ENCODE peak calls at places on chromosomes 5 and 9, in six cellular contexts. U is GM12878, G is GM12891, O is K562, R is H1, A is HepG2. B is an unnamed sample.

GRCh38 chr5:140560227-140560626 is 3.0 kb upstream of the SRA1 start:
- DNase-seq in A (no peak), U (no peak), O (no peak), G (no peak), R (no peak), B (no peak)

GRCh38 chr5:1824903-1825841 is 24.0 kb downstream of the NDUFS6 start:
- DNase-seq in O (no peak), A (no peak), U (no peak), R (no peak), G (no peak), B (no peak)

GRCh38 chr5:95759634-95760033 is 28.5 kb downstream of the RHOBTB3 start:
- DNase-seq in O (no peak), A (peak), R (no peak), U (no peak), G (no peak), B (no peak)

GRCh38 chr9:111798786-111799185 is 4.0 kb upstream of the SHOC1 start:
- DNase-seq in R (no peak), U (no peak), G (no peak), A (no peak), O (no peak), B (no peak)

GRCh38 chr5:123875444-123876264 is 363.7 kb downstream of the CSNK1G3 start:
- DNase-seq in U (no peak), O (no peak), A (peak), G (no peak), R (no peak), B (no peak)

GRCh38 chr9:114276908-114277821 is 45.7 kb upstream of the ORM1 start:
- DNase-seq in G (no peak), O (no peak), A (no peak), U (no peak), R (no peak), B (no peak)

GRCh38 chr9:19102631-19103345 is at the start of gene HAUS6:
- DNase-seq in O (peak), G (peak), A (peak), U (peak), R (peak), B (peak)

GRCh38 chr5:152686931-152687330 is 281.9 kb upstream of the NMUR2 start:
- DNase-seq in U (no peak), O (no peak), G (no peak), A (no peak), R (no peak), B (no peak)

GRCh38 chr9:111952559-111952958 is 55.9 kb downstream of the UGCG start:
- DNase-seq in A (no peak), G (no peak), U (no peak), O (no peak), R (no peak), B (no peak)

GRCh38 chr5:164504141-164504772 is 998.8 kb downstream of the MAT2B start:
- DNase-seq in A (peak), O (peak), G (peak), U (peak), R (no peak), B (peak)

GRCh38 chr9:136863623-136864273 is 2.4 kb downstream of the EDF1 start:
- DNase-seq in A (no peak), O (no peak), R (no peak), U (no peak), G (no peak), B (no peak)

GRCh38 chr9:111974092-111974681 is 77.6 kb downstream of the UGCG start:
- DNase-seq in R (no peak), U (no peak), G (no peak), A (no peak), O (no peak), B (no peak)

GRCh38 chr9:133725886-133726285 is 12.3 kb downstream of the SARDH start:
- DNase-seq in U (no peak), A (no peak), O (no peak), G (no peak), R (no peak), B (no peak)

GRCh38 chr9:128720841-128721486 is 3.0 kb downstream of the ZDHHC12 start:
- DNase-seq in R (no peak), O (no peak), G (no peak), A (no peak), U (no peak), B (no peak)

GRCh38 chr5:144566747-144567415 is 396.2 kb downstream of the KCTD16 start:
- DNase-seq in O (no peak), G (no peak), U (no peak), A (no peak), R (no peak), B (no peak)

GRCh38 chr5:160159991-160160826 is 41.0 kb upstream of the PWWP2A start:
- DNase-seq in G (no peak), O (no peak), U (peak), A (no peak), R (peak), B (peak)

GRCh38 chr5:33143405-33144123 is 297.2 kb upstream of the TARS1 start:
- DNase-seq in U (no peak), R (no peak), O (no peak), A (no peak), G (no peak), B (no peak)

GRCh38 chr9:122261469-122261881 is 3.2 kb downstream of the RBM18 start:
- DNase-seq in O (peak), R (no peak), G (no peak), A (peak), U (no peak), B (no peak)
- TF ChIP-seq TAF1 in O (no peak), R (no peak), G (no peak), A (no peak), U (no peak), B (no peak)

GRCh38 chr5:177425801-177426565 is 493 bp upstream of the GRK6 start:
- DNase-seq in R (peak), O (peak), U (peak), A (peak), G (peak), B (peak)
- TF ChIP-seq POLR2A in R (no peak), O (peak), U (no peak), A (peak), G (peak), B (peak)

GRCh38 chr9:503881-504852 is 289.5 kb downstream of the DOCK8 start:
- DNase-seq in A (peak), U (no peak), R (peak), O (peak), G (peak), B (peak)
- TF ChIP-seq POLR2AphosphoS5 in A (no peak), U (no peak), R (no peak), O (no peak), G (no peak), B (no peak)

DNA sequence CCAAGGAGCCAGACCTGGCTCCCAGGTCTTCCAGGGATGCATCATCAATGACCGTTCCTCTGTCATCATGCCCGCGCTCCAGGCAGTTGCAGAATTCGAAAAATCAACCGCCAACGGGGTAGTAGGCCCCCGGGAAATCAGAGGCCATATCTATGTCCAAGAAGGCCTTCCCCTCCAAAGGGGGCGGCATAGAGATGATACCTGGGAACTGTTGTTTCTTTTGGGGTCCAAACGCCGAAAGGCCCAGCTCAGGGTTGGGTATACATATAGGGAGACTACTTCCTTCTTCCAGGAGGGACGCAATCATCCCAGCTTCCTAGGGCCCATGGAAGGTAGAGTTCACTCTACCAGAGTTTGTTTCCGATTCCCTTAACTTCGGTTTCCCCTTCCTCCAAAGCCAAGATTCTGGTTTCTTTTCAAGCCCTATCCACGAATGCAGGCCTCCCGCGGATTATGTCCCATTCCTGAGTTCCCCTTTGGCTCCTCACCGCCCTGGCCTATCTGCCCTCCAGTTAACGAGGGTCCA is 754 bp downstream of the DCAF12 start:
- DNase-seq in U (no peak), O (peak), R (no peak), G (no peak), A (peak), B (no peak)
- TF ChIP-seq TAF1 in U (no peak), O (no peak), R (no peak), G (no peak), A (no peak), B (no peak)

DNA sequence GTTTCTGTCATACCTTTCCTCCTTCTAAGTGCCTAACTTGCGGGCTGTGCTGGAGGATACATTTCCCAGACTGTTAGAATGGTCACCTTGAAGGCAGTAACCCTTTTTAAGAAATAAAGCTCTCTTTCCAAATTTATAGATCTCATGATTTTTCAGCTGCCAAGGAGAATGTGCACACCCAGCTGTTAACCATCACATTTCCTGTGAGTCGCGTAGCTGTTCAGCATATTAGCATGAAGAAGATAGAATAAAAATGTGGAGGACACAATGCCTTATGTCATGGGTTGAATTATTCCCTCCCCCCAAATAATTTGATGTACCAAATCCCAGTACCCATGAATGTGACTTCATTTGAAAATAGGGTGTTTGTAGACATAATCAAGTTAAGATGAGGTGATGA is 729.4 kb downstream of the MTRR start:
- DNase-seq in G (no peak), U (no peak), A (no peak), R (no peak), O (no peak), B (no peak)
- TF ChIP-seq POLR2A in G (no peak), U (no peak), A (no peak), R (no peak), O (no peak), B (no peak)

DNA sequence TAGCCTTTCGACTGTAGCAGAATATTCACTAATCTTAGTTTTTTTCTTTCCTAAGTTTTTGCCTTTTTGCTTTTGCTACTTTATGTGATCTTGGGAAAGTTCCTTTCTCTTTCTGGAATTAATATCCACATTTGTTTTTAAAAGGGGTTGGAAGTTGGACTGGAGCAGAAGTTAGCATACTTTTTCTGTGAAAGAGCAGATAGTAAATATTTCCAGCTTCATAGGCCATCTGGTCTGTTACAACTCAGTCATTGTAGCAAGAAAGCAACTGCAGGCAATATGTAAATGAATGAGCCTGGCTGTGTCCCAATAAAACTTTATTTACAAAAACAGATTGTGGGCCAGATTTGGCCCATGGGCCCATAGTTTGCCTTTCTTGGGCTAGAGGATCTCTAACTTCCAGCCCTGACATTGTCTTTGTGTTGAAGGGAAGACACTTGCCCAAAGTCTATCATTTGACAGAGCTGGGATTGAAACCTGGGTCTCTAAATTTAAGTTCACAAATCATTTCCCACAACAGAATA is 104.4 kb downstream of the ACTL7B start:
- DNase-seq in A (no peak), U (no peak), G (no peak), O (no peak), R (no peak), B (no peak)
- TF ChIP-seq POLR2AphosphoS5 in A (no peak), U (no peak), G (no peak), O (no peak), R (no peak), B (no peak)